ENCODE peak calls at places on chromosomes 16 and 17, in nine cellular contexts. M is transverse colon; S is occipital lobe; P is Right ventricle myocardium superior; D is ELR; V is effector memory CD4-positive, alpha-beta T cell; K is lower leg skin; H is HS-5; T is GM10248. J is an unnamed sample.

GRCh38 chr16:24010440-24011089 is 174.8 kb downstream of the PRKCB start:
- DNase-seq in D (peak; percentile 71), T (peak; percentile 66), S (peak; percentile 65), V (peak; percentile 59), H (peak; percentile 13), K (peak; percentile 91), M (peak; percentile 85), P (peak; percentile 83), J (peak; percentile 65)

GRCh38 chr17:61366715-61367413 is 32.8 kb upstream of the TBX2 start:
- DNase-seq in S (no peak), K (no peak), T (no peak), D (no peak), H (no peak), M (no peak), V (no peak), P (peak; percentile 82), J (no peak)

GRCh38 chr16:4690946-4691665 is 2.3 kb upstream of the NUDT16L1 start:
- DNase-seq in T (no peak), H (no peak), K (no peak), M (no peak), D (no peak), P (no peak), V (no peak), S (no peak), J (no peak)

GRCh38 chr16:90032664-90033346 is 13.5 kb upstream of the DBNDD1 start:
- DNase-seq in S (no peak), P (no peak), T (no peak), V (no peak), M (no peak), K (no peak), H (no peak), D (peak; percentile 47), J (no peak)

GRCh38 chr17:78022425-78022824 is 63.9 kb downstream of the TNRC6C start:
- DNase-seq in V (no peak), T (no peak), D (peak; percentile 36), K (no peak), S (no peak), H (no peak), P (no peak), M (no peak), J (no peak)

GRCh38 chr16:2720719-2721633 is 952 bp upstream of the PRSS27 start:
- DNase-seq in K (peak; percentile 96), M (peak; percentile 90), D (peak; percentile 89), S (no peak), H (peak; percentile 41), P (peak; percentile 87), V (peak; percentile 76), T (peak; percentile 92), J (no peak)

GRCh38 chr17:9729034-9729650 is 62.2 kb downstream of the DHRS7C start:
- DNase-seq in H (peak; percentile 15), T (peak; percentile 74), S (no peak), P (no peak), D (peak; percentile 46), V (no peak), K (no peak), M (no peak), J (no peak)

GRCh38 chr16:85579199-85579598 is 33.9 kb upstream of the GSE1 start:
- DNase-seq in H (no peak), V (no peak), K (no peak), P (no peak), D (no peak), S (no peak), T (no peak), M (no peak), J (no peak)

GRCh38 chr16:82004651-82005490 is 6.4 kb downstream of the SDR42E1 start:
- DNase-seq in D (no peak), T (no peak), V (no peak), H (no peak), M (no peak), K (no peak), P (no peak), S (no peak), J (no peak)

GRCh38 chr17:45367216-45367615 is 50.4 kb upstream of the MAP3K14 start:
- DNase-seq in D (no peak), T (no peak), P (no peak), M (no peak), H (no peak), S (no peak), K (peak; percentile 75), V (no peak), J (no peak)

GRCh38 chr17:70767102-70767701 is 597.9 kb downstream of the KCNJ2 start:
- DNase-seq in S (no peak), H (no peak), M (no peak), T (peak; percentile 15), P (no peak), D (peak; percentile 60), K (no peak), V (no peak), J (peak; percentile 23)

GRCh38 chr16:67240506-67240905 is 6.8 kb downstream of the FHOD1 start:
- DNase-seq in D (peak; percentile 45), P (no peak), T (no peak), H (no peak), K (no peak), M (no peak), V (no peak), S (no peak), J (no peak)

GRCh38 chr16:54545890-54546476 is 259.4 kb upstream of the IRX3 start:
- DNase-seq in S (no peak), K (no peak), H (no peak), V (no peak), M (no peak), T (no peak), P (no peak), D (no peak), J (no peak)

GRCh38 chr16:84085271-84085667 is 31.5 kb downstream of the MBTPS1 start:
- DNase-seq in T (no peak), P (no peak), S (no peak), V (no peak), H (no peak), D (no peak), K (no peak), M (no peak), J (no peak)

GRCh38 chr17:82937411-82938371 is 97.9 kb upstream of the ZNF750 start:
- DNase-seq in D (no peak), M (peak; percentile 6), V (no peak), H (no peak), T (no peak), S (no peak), K (peak; percentile 78), P (peak; percentile 31), J (no peak)

GRCh38 chr17:50520483-50520882 is 12.1 kb upstream of the EPN3 start:
- DNase-seq in D (no peak), S (no peak), P (peak; percentile 15), V (no peak), M (no peak), K (no peak), H (no peak), T (no peak), J (no peak)

GRCh38 chr17:65677932-65678331 is 116.5 kb upstream of the AXIN2 start:
- DNase-seq in M (no peak), D (peak; percentile 82), P (no peak), V (no peak), K (no peak), H (no peak), S (no peak), T (no peak), J (no peak)

GRCh38 chr16:57961538-57961937 is 9.4 kb downstream of the CNGB1 start:
- DNase-seq in S (no peak), H (no peak), D (no peak), V (no peak), M (no peak), K (no peak), T (no peak), P (no peak), J (no peak)

GRCh38 chr16:85674418-85674755 is 14.4 kb downstream of the GINS2 start:
- DNase-seq in K (no peak), V (no peak), T (no peak), H (no peak), P (no peak), S (no peak), M (no peak), D (no peak), J (no peak)

GRCh38 chr16:73616186-73616585 is 568.3 kb upstream of the ZFHX3 start:
- DNase-seq in K (no peak), H (no peak), S (no peak), V (no peak), M (no peak), D (peak; percentile 10), T (no peak), P (no peak), J (no peak)

GRCh38 chr17:78144146-78144719 is 2.0 kb upstream of the C17orf99 start:
- DNase-seq in H (no peak), M (peak; percentile 87), T (no peak), K (peak; percentile 93), S (peak; percentile 56), D (peak; percentile 73), P (peak; percentile 94), V (no peak), J (peak; percentile 58)

GRCh38 chr16:14389359-14389758 is 240.7 kb downstream of the PARN start:
- DNase-seq in T (no peak), P (no peak), D (no peak), M (no peak), H (no peak), V (no peak), S (no peak), K (no peak), J (no peak)

GRCh38 chr17:660453-660852 is 54.2 kb downstream of the VPS53 start:
- DNase-seq in V (no peak), P (no peak), H (no peak), K (no peak), M (no peak), T (no peak), S (no peak), D (no peak), J (no peak)

GRCh38 chr17:64769712-64770111 is 107.6 kb upstream of the SMURF2 start:
- DNase-seq in V (no peak), S (no peak), H (no peak), P (no peak), D (no peak), T (no peak), M (no peak), K (peak; percentile 63), J (no peak)

GRCh38 chr16:4651842-4652241 is 27.2 kb downstream of the MGRN1 start:
- DNase-seq in T (no peak), V (no peak), D (no peak), H (no peak), M (no peak), S (no peak), K (no peak), P (no peak), J (no peak)

GRCh38 chr16:70736454-70737376 is 50.9 kb upstream of the MTSS2 start:
- DNase-seq in V (no peak), T (no peak), D (no peak), M (no peak), S (no peak), K (no peak), P (no peak), H (no peak), J (no peak)

GRCh38 chr16:13435873-13436474 is 484.0 kb upstream of the ERCC4 start:
- DNase-seq in H (no peak), P (no peak), K (no peak), M (no peak), V (no peak), D (no peak), T (no peak), S (no peak), J (no peak)

GRCh38 chr16:83947642-83948234 is 5.3 kb upstream of the OSGIN1 start:
- DNase-seq in H (no peak), T (no peak), K (no peak), D (no peak), P (no peak), M (no peak), V (no peak), S (no peak), J (no peak)

GRCh38 chr16:81888520-81889394 is 109.7 kb downstream of the PLCG2 start:
- DNase-seq in H (no peak), D (no peak), M (no peak), T (no peak), P (no peak), V (no peak), K (no peak), S (no peak), J (no peak)

GRCh38 chr16:85803570-85803969 is 4.1 kb downstream of the COX4I1 start:
- DNase-seq in M (no peak), P (no peak), K (no peak), T (no peak), D (no peak), S (no peak), V (no peak), H (no peak), J (no peak)

GRCh38 chr17:13311301-13311700 is 290.4 kb downstream of the HS3ST3A1 start:
- DNase-seq in K (no peak), M (no peak), V (no peak), S (no peak), H (peak; percentile 69), P (no peak), D (peak; percentile 13), T (no peak), J (peak; percentile 1)

J was measured in hippocampal formation.